ENCODE peak calls at places on chromosomes 1 and 21, in five cellular contexts. V, Z, Q, X and L are unnamed samples.

GRCh38 chr1:15100369-15101111 is 53.0 kb upstream of the TMEM51 start:
- DNase-seq in V (peak), Z (peak), Q (no peak), X (peak), L (peak)

GRCh38 chr1:176643536-176643935 is 180.6 kb downstream of the PAPPA2 start:
- DNase-seq in V (no peak), Z (no peak), Q (no peak), X (no peak), L (peak)

GRCh38 chr1:93708734-93709481 is 27.3 kb upstream of the BCAR3 start:
- DNase-seq in V (no peak), Z (peak), Q (no peak), X (no peak), L (no peak)

GRCh38 chr1:51969038-51969705 is 21.3 kb downstream of the RAB3B start:
- DNase-seq in V (no peak), Z (no peak), Q (no peak), X (no peak), L (peak)

GRCh38 chr1:164713446-164714204 is 154.6 kb downstream of the PBX1 start:
- DNase-seq in V (no peak), Z (no peak), Q (no peak), X (no peak), L (no peak)

GRCh38 chr1:170586321-170586855 is 54.4 kb downstream of the GORAB start:
- DNase-seq in V (no peak), Z (peak), Q (no peak), X (no peak), L (peak)

GRCh38 chr21:43916076-43916475 is 51.1 kb downstream of the AGPAT3 start:
- DNase-seq in V (no peak), Z (no peak), Q (no peak), X (no peak), L (no peak)

GRCh38 chr1:65213271-65213905 is 65.4 kb downstream of the AK4 start:
- DNase-seq in V (no peak), Z (no peak), Q (no peak), X (no peak), L (no peak)

GRCh38 chr1:31753623-31754349 is 10.4 kb downstream of the ADGRB2 start:
- DNase-seq in V (peak), Z (peak), Q (no peak), X (no peak), L (peak)

GRCh38 chr1:38178236-38178635 is 131.6 kb upstream of the POU3F1 start:
- DNase-seq in V (no peak), Z (no peak), Q (no peak), X (no peak), L (no peak)

GRCh38 chr1:56095924-56096655 is 483.3 kb downstream of the PLPP3 start:
- DNase-seq in V (no peak), Z (peak), Q (no peak), X (no peak), L (no peak)

GRCh38 chr1:96533820-96534219 is 187.8 kb upstream of the PTBP2 start:
- DNase-seq in V (no peak), Z (no peak), Q (no peak), X (no peak), L (no peak)

GRCh38 chr1:78003882-78004718 is 639 bp upstream of the DNAJB4 start:
- DNase-seq in V (peak), Z (peak), Q (no peak), X (peak), L (peak)

GRCh38 chr1:221632072-221632471 is 109.8 kb downstream of the DUSP10 start:
- DNase-seq in V (no peak), Z (no peak), Q (no peak), X (no peak), L (no peak)

GRCh38 chr1:59520759-59521442 is 224.0 kb downstream of the FGGY start:
- DNase-seq in V (no peak), Z (peak), Q (no peak), X (no peak), L (no peak)

GRCh38 chr1:156233421-156234127 is 8.4 kb upstream of the BGLAP start:
- DNase-seq in V (no peak), Z (peak), Q (no peak), X (no peak), L (peak)

GRCh38 chr21:32993894-32994293 is 31.8 kb upstream of the OLIG2 start:
- DNase-seq in V (no peak), Z (no peak), Q (no peak), X (no peak), L (peak)

GRCh38 chr1:230753586-230754251 is 6.5 kb downstream of the CAPN9 start:
- DNase-seq in V (peak), Z (peak), Q (no peak), X (no peak), L (peak)

GRCh38 chr1:212260557-212261342 is 24.5 kb upstream of the PPP2R5A start:
- DNase-seq in V (peak), Z (no peak), Q (peak), X (no peak), L (peak)

GRCh38 chr1:207040181-207040533 is 7.6 kb upstream of the C1orf116 start:
- DNase-seq in V (no peak), Z (no peak), Q (no peak), X (no peak), L (no peak)

GRCh38 chr1:91736146-91736998 is 149.6 kb downstream of the TGFBR3 start:
- DNase-seq in V (no peak), Z (no peak), Q (no peak), X (no peak), L (no peak)

DNA sequence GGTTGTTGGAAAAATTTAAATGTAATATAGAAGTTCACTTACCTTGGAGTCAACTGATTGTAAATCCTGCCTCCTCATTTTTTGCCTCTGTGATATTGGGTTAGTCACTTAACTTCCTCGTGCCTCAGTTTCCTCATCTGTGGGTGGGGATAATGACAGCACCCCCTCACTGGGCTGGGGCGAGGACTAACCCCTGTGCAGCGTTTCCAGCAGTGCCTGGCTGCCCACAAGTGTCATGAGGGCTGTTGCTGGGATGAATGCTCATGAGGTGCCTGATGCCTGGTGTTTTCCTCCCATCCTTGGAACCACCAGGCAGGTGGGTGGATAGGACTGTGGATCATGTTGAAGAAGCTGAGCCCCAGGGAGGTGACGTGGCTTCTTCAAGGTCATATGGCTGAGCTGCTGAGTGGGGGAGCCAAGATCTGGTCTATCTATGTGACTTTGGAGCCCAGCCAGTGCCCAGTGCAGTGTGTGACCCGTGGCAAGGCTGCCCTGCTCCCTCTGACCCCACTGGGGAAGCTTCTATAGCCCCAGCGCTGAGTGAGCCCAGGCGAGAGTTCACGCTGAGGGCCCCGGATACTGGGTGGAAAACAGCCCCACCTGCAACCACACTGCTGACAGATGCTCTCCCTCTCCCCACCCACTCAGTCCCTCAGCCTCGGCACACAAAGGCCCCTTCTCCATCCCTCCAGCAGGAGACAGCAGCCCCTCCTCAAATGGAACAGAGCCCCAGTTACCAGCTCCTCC is 446.0 kb downstream of the PTPRU start:
- DNase-seq in V (no peak), Z (no peak), Q (peak), X (no peak), L (no peak)
- TF ChIP-seq CTCF in V (no peak), Z (no peak), Q (no peak), X (no peak), L (no peak)

GRCh38 chr21:37061926-37062591 is 10.8 kb downstream of the PIGP start:
- DNase-seq in V (no peak), Z (no peak), Q (no peak), X (no peak), L (no peak)

GRCh38 chr21:37059181-37059580 is 13.7 kb downstream of the PIGP start:
- DNase-seq in V (no peak), Z (no peak), Q (no peak), X (no peak), L (no peak)

GRCh38 chr21:37062592-37062933 is 10.3 kb downstream of the PIGP start:
- DNase-seq in V (no peak), Z (no peak), Q (no peak), X (no peak), L (no peak)

GRCh38 chr21:37057614-37058013 is 15.3 kb downstream of the PIGP start:
- DNase-seq in V (no peak), Z (no peak), Q (no peak), X (no peak), L (no peak)

DNA sequence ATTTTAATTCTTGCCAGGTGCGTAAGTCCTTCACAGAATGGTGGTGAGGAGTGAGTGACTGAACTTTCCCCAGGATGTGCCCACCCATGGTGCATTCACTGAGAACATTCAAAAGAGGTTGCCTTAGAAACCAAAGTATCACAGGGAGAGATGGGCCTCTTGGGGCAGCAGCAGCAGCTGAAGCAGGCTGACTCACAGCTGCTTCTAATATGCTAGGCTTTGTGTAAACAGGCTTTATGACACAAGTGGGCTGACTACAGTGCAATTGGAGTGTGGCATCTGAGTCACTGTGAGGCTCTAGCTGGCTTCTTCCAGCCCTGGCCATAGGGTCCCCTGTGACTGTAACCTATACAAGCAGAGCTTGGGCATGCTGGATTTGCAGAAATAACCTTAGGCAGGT is 12.6 kb downstream of the PIGP start:
- DNase-seq in V (peak), Z (peak), Q (peak), X (no peak), L (peak)
- TF ChIP-seq CTCF in V (no peak), Z (no peak), Q (no peak), X (no peak), L (peak)

GRCh38 chr1:246417813-246418564 is 89.1 kb downstream of the SMYD3 start:
- DNase-seq in V (no peak), Z (no peak), Q (no peak), X (no peak), L (no peak)
- TF ChIP-seq CTCF in V (no peak), Z (no peak), Q (no peak), X (no peak), L (no peak)

GRCh38 chr1:248697907-248698306 is 4.7 kb downstream of the OR14I1 start:
- DNase-seq in V (no peak), Z (no peak), Q (no peak), X (no peak), L (no peak)

GRCh38 chr1:248696775-248697174 is 5.8 kb downstream of the OR14I1 start:
- DNase-seq in V (no peak), Z (no peak), Q (no peak), X (no peak), L (no peak)

GRCh38 chr1:248699099-248699498 is 3.5 kb downstream of the OR14I1 start:
- DNase-seq in V (no peak), Z (no peak), Q (no peak), X (no peak), L (no peak)

GRCh38 chr1:248695451-248696132 is 7.0 kb downstream of the OR14I1 start:
- DNase-seq in V (no peak), Z (no peak), Q (no peak), X (no peak), L (peak)

DNA sequence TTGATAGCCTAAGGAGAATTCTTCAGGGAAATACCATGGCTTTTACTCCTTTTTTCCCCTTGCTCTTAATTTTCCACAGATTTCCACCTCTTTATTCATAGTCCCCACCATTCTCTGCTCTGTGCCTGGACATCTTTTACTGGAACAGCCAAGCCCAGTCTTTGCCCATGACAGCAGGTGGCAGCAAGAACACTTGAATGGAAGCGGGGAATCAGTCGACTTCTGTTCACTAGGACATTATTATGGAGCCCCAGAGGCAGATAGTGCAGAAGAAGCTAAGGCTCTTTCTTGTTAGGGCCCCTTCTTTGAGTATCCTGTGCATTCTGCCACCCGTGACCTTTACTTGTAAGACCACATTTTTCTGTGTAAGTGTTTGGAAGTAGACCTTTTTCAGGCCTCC is 6.3 kb downstream of the OR14I1 start:
- DNase-seq in V (no peak), Z (no peak), Q (no peak), X (peak), L (no peak)
- TF ChIP-seq CTCF in V (no peak), Z (peak), Q (no peak), X (peak), L (no peak)

GRCh38 chr21:45456014-45456835 is 51.3 kb downstream of the COL18A1 start:
- DNase-seq in V (no peak), Z (peak), Q (no peak), X (no peak), L (no peak)

GRCh38 chr21:45456836-45457160 is 51.8 kb downstream of the COL18A1 start:
- DNase-seq in V (no peak), Z (no peak), Q (no peak), X (no peak), L (no peak)

GRCh38 chr21:45454924-45455315 is 50.0 kb downstream of the COL18A1 start:
- DNase-seq in V (no peak), Z (peak), Q (no peak), X (no peak), L (no peak)

GRCh38 chr21:45454081-45454923 is 49.3 kb downstream of the COL18A1 start:
- DNase-seq in V (no peak), Z (peak), Q (no peak), X (no peak), L (peak)

DNA sequence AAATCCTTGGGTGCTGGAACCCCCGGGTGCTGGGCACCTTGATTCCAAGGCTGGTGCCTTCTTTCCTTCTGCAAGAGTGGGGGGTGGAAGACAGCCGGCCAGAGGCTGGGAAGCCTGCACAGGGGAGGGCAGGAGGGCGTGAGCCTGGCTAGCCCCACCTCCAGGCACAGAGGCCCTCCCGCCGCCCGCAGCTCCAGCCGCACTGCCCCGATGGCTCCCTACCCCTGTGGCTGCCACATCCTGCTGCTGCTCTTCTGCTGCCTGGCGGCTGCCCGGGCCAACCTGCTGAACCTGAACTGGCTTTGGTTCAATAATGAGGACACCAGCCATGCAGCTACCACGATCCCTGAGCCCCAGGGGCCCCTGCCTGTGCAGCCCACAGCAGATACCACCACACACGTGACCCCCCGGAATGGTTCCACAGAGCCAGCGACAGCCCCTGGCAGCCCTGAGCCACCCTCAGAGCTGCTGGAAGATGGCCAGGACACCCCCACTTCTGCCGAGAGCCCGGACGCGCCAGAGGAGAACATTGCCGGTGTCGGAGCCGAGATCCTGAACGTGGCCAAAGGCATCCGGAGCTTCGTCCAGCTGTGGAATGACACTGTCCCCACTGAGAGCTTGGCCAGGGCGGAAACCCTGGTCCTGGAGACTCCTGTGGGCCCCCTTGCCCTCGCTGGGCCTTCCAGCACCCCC is 50.5 kb downstream of the COL18A1 start:
- DNase-seq in V (peak), Z (peak), Q (no peak), X (peak), L (peak)
- TF ChIP-seq CTCF in V (no peak), Z (no peak), Q (no peak), X (no peak), L (no peak)

GRCh38 chr1:19445417-19446342 is 39.7 kb downstream of the CAPZB start:
- DNase-seq in V (no peak), Z (no peak), Q (no peak), X (no peak), L (no peak)
- TF ChIP-seq CTCF in V (peak), Z (peak), Q (peak), X (no peak), L (peak)

GRCh38 chr1:153679337-153680119 is 1.0 kb downstream of the NPR1 start:
- DNase-seq in V (no peak), Z (no peak), Q (no peak), X (no peak), L (no peak)
- TF ChIP-seq CTCF in V (peak), Z (peak), Q (peak), X (no peak), L (no peak)

GRCh38 chr21:30463713-30464112 is 16.5 kb downstream of the KRTAP19-1 start:
- DNase-seq in V (peak), Z (no peak), Q (no peak), X (no peak), L (peak)
- TF ChIP-seq CTCF in V (peak), Z (peak), Q (peak), X (peak), L (peak)